ENCODE peak calls at places on chromosomes 12 and 14, in eight cellular contexts. One of them, this sample, is unnamed.

GRCh38 chr12:122326597-122326996 is 60.3 kb upstream of the VPS33A start:
- DNase-seq in Karpas-422: no peak
- DNase-seq in neural progenitor cell: no peak
- DNase-seq in GM23248: no peak
- DNase-seq in astrocyte: peak; percentile 63
- DNase-seq in NT2/D1: no peak
- DNase-seq in SK-N-SH: no peak
- DNase-seq in mammary epithelial cell: no peak
- DNase-seq in this sample: no peak

GRCh38 chr14:41749425-41749824 is 142.7 kb downstream of the LRFN5 start:
- DNase-seq in Karpas-422: peak; percentile 68
- DNase-seq in neural progenitor cell: no peak
- DNase-seq in GM23248: peak; percentile 64
- DNase-seq in astrocyte: peak; percentile 1
- DNase-seq in NT2/D1: no peak
- DNase-seq in SK-N-SH: no peak
- DNase-seq in mammary epithelial cell: no peak
- DNase-seq in this sample: no peak

GRCh38 chr14:103015426-103015825 is 41.9 kb downstream of the CDC42BPB start:
- DNase-seq in Karpas-422: no peak
- DNase-seq in neural progenitor cell: no peak
- DNase-seq in GM23248: no peak
- DNase-seq in astrocyte: no peak
- DNase-seq in NT2/D1: no peak
- DNase-seq in SK-N-SH: no peak
- DNase-seq in mammary epithelial cell: no peak
- DNase-seq in this sample: no peak

GRCh38 chr14:100815478-100816285 is 10.2 kb upstream of the MEG3 start:
- DNase-seq in Karpas-422: no peak
- DNase-seq in neural progenitor cell: no peak
- DNase-seq in GM23248: no peak
- DNase-seq in astrocyte: peak; percentile 71
- DNase-seq in NT2/D1: no peak
- DNase-seq in SK-N-SH: no peak
- DNase-seq in mammary epithelial cell: no peak
- DNase-seq in this sample: no peak

GRCh38 chr14:95023886-95024285 is 133.4 kb downstream of the DICER1 start:
- DNase-seq in Karpas-422: no peak
- DNase-seq in neural progenitor cell: no peak
- DNase-seq in GM23248: peak; percentile 67
- DNase-seq in astrocyte: peak; percentile 3
- DNase-seq in NT2/D1: no peak
- DNase-seq in SK-N-SH: no peak
- DNase-seq in mammary epithelial cell: peak; percentile 33
- DNase-seq in this sample: peak; percentile 70

GRCh38 chr12:84508943-84509342 is 403.7 kb downstream of the SLC6A15 start:
- DNase-seq in Karpas-422: no peak
- DNase-seq in neural progenitor cell: no peak
- DNase-seq in GM23248: peak; percentile 61
- DNase-seq in astrocyte: no peak
- DNase-seq in NT2/D1: no peak
- DNase-seq in SK-N-SH: no peak
- DNase-seq in mammary epithelial cell: peak; percentile 80
- DNase-seq in this sample: no peak

GRCh38 chr12:45850302-45850701 is 120.8 kb downstream of the ARID2 start:
- DNase-seq in Karpas-422: no peak
- DNase-seq in neural progenitor cell: no peak
- DNase-seq in GM23248: no peak
- DNase-seq in astrocyte: no peak
- DNase-seq in NT2/D1: no peak
- DNase-seq in SK-N-SH: no peak
- DNase-seq in mammary epithelial cell: no peak
- DNase-seq in this sample: no peak

GRCh38 chr12:51326762-51327439 is 2.9 kb upstream of the BIN2 start:
- DNase-seq in Karpas-422: peak; percentile 66
- DNase-seq in neural progenitor cell: no peak
- DNase-seq in GM23248: peak; percentile 79
- DNase-seq in astrocyte: peak; percentile 69
- DNase-seq in NT2/D1: no peak
- DNase-seq in SK-N-SH: no peak
- DNase-seq in mammary epithelial cell: peak; percentile 61
- DNase-seq in this sample: peak; percentile 48

GRCh38 chr14:55780156-55780946 is 200.3 kb downstream of the KTN1 start:
- DNase-seq in Karpas-422: no peak
- DNase-seq in neural progenitor cell: no peak
- DNase-seq in GM23248: peak; percentile 72
- DNase-seq in astrocyte: peak; percentile 79
- DNase-seq in NT2/D1: no peak
- DNase-seq in SK-N-SH: no peak
- DNase-seq in mammary epithelial cell: peak; percentile 67
- DNase-seq in this sample: no peak

GRCh38 chr12:56086096-56086495 is 6.1 kb downstream of the ERBB3 start:
- DNase-seq in Karpas-422: peak; percentile 46
- DNase-seq in neural progenitor cell: no peak
- DNase-seq in GM23248: no peak
- DNase-seq in astrocyte: no peak
- DNase-seq in NT2/D1: no peak
- DNase-seq in SK-N-SH: no peak
- DNase-seq in mammary epithelial cell: peak; percentile 72
- DNase-seq in this sample: no peak

GRCh38 chr14:40656301-40656700 is 950.4 kb upstream of the LRFN5 start:
- DNase-seq in Karpas-422: no peak
- DNase-seq in neural progenitor cell: no peak
- DNase-seq in GM23248: no peak
- DNase-seq in astrocyte: no peak
- DNase-seq in NT2/D1: no peak
- DNase-seq in SK-N-SH: no peak
- DNase-seq in mammary epithelial cell: no peak
- DNase-seq in this sample: no peak

GRCh38 chr14:92397140-92397815 is 74.3 kb downstream of the SLC24A4 start:
- DNase-seq in Karpas-422: no peak
- DNase-seq in neural progenitor cell: no peak
- DNase-seq in GM23248: peak; percentile 95
- DNase-seq in astrocyte: peak; percentile 65
- DNase-seq in NT2/D1: no peak
- DNase-seq in SK-N-SH: no peak
- DNase-seq in mammary epithelial cell: peak; percentile 72
- DNase-seq in this sample: no peak

GRCh38 chr12:70644836-70645235 is 7.6 kb upstream of the PTPRB start:
- DNase-seq in Karpas-422: no peak
- DNase-seq in neural progenitor cell: no peak
- DNase-seq in GM23248: no peak
- DNase-seq in astrocyte: no peak
- DNase-seq in NT2/D1: no peak
- DNase-seq in SK-N-SH: no peak
- DNase-seq in mammary epithelial cell: no peak
- DNase-seq in this sample: no peak

GRCh38 chr14:101960225-101960624 is 4.1 kb upstream of the DYNC1H1 start:
- DNase-seq in Karpas-422: peak; percentile 88
- DNase-seq in neural progenitor cell: peak; percentile 51
- DNase-seq in GM23248: peak; percentile 55
- DNase-seq in astrocyte: no peak
- DNase-seq in NT2/D1: no peak
- DNase-seq in SK-N-SH: no peak
- DNase-seq in mammary epithelial cell: no peak
- DNase-seq in this sample: no peak

GRCh38 chr12:104455594-104456416 is 943 bp upstream of the CHST11 start:
- DNase-seq in Karpas-422: no peak
- DNase-seq in neural progenitor cell: no peak
- DNase-seq in GM23248: peak; percentile 12
- DNase-seq in astrocyte: no peak
- DNase-seq in NT2/D1: no peak
- DNase-seq in SK-N-SH: no peak
- DNase-seq in mammary epithelial cell: no peak
- DNase-seq in this sample: no peak

GRCh38 chr12:22083167-22083566 is 37.1 kb downstream of the CMAS start:
- DNase-seq in Karpas-422: peak; percentile 72
- DNase-seq in neural progenitor cell: no peak
- DNase-seq in GM23248: peak; percentile 50
- DNase-seq in astrocyte: peak; percentile 19
- DNase-seq in NT2/D1: no peak
- DNase-seq in SK-N-SH: no peak
- DNase-seq in mammary epithelial cell: peak; percentile 30
- DNase-seq in this sample: peak; percentile 8

GRCh38 chr12:55060470-55060869 is 40.7 kb downstream of the NEUROD4 start:
- DNase-seq in Karpas-422: no peak
- DNase-seq in neural progenitor cell: no peak
- DNase-seq in GM23248: no peak
- DNase-seq in astrocyte: no peak
- DNase-seq in NT2/D1: no peak
- DNase-seq in SK-N-SH: no peak
- DNase-seq in mammary epithelial cell: peak; percentile 21
- DNase-seq in this sample: no peak

GRCh38 chr12:55058082-55058481 is 38.3 kb downstream of the NEUROD4 start:
- DNase-seq in Karpas-422: no peak
- DNase-seq in neural progenitor cell: no peak
- DNase-seq in GM23248: no peak
- DNase-seq in astrocyte: no peak
- DNase-seq in NT2/D1: no peak
- DNase-seq in SK-N-SH: no peak
- DNase-seq in mammary epithelial cell: no peak
- DNase-seq in this sample: no peak

GRCh38 chr12:55063291-55063690 is 43.5 kb downstream of the NEUROD4 start:
- DNase-seq in Karpas-422: no peak
- DNase-seq in neural progenitor cell: peak; percentile 68
- DNase-seq in GM23248: no peak
- DNase-seq in astrocyte: no peak
- DNase-seq in NT2/D1: no peak
- DNase-seq in SK-N-SH: no peak
- DNase-seq in mammary epithelial cell: no peak
- DNase-seq in this sample: no peak

GRCh38 chr12:55058776-55059175 is 39.0 kb downstream of the NEUROD4 start:
- DNase-seq in Karpas-422: no peak
- DNase-seq in neural progenitor cell: no peak
- DNase-seq in GM23248: no peak
- DNase-seq in astrocyte: no peak
- DNase-seq in NT2/D1: no peak
- DNase-seq in SK-N-SH: no peak
- DNase-seq in mammary epithelial cell: no peak
- DNase-seq in this sample: no peak

DNA sequence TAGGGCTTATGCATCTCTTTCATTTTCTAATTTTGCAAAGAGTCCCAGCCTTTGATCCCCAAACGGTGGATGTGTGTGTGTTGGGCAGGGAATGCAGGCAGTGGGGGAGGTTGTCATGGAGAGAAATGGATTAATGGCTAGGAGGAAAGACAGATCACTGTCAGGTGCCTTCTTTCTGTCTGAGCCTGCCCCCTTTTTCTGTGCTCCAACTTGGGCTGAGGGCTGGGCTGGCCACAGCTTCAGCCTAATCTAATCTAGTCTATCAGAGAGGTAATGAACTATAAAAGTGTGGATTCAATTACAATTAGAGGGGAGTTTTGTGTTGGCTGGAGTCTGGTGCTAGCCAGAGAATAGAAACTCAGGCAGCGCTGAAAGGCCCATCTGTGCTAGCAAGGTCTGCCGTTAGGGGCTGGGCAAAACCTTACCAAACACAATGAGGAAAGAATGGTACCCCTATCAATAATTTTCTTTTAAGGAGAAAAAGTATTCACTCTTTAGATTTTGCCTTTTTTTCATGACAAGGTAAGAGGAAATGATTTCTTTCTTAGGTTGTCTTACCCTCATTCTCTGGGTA is 41.3 kb downstream of the NEUROD4 start:
- DNase-seq in Karpas-422: no peak
- DNase-seq in neural progenitor cell: no peak
- DNase-seq in GM23248: no peak
- DNase-seq in astrocyte: no peak
- DNase-seq in NT2/D1: no peak
- DNase-seq in SK-N-SH: no peak
- DNase-seq in mammary epithelial cell: no peak
- DNase-seq in this sample: no peak
- H3K9ac ChIP-seq in Karpas-422: no peak overlapping the region
- H3K9ac ChIP-seq in neural progenitor cell: no peak overlapping the region
- H3K9ac ChIP-seq in GM23248: no peak overlapping the region
- H3K9ac ChIP-seq in astrocyte: no peak overlapping the region
- H3K9ac ChIP-seq in NT2/D1: no peak overlapping the region
- H3K9ac ChIP-seq in SK-N-SH: no peak overlapping the region
- H3K9ac ChIP-seq in mammary epithelial cell: no peak overlapping the region
- H3K9ac ChIP-seq in this sample: no peak overlapping the region

GRCh38 chr14:64870160-64870559 is 9.5 kb downstream of the SPTB start:
- DNase-seq in Karpas-422: peak; percentile 49
- DNase-seq in neural progenitor cell: no peak
- DNase-seq in GM23248: no peak
- DNase-seq in astrocyte: no peak
- DNase-seq in NT2/D1: no peak
- DNase-seq in SK-N-SH: no peak
- DNase-seq in mammary epithelial cell: no peak
- DNase-seq in this sample: no peak
- H3K9ac ChIP-seq in Karpas-422: no peak overlapping the region
- H3K9ac ChIP-seq in neural progenitor cell: no peak overlapping the region
- H3K9ac ChIP-seq in GM23248: no peak overlapping the region
- H3K9ac ChIP-seq in astrocyte: no peak overlapping the region
- H3K9ac ChIP-seq in NT2/D1: no peak overlapping the region
- H3K9ac ChIP-seq in SK-N-SH: no peak overlapping the region
- H3K9ac ChIP-seq in mammary epithelial cell: no peak overlapping the region
- H3K9ac ChIP-seq in this sample: peak overlapping the region; percentile 8

GRCh38 chr14:61769893-61770292 is 7.7 kb downstream of the SNAPC1 start:
- DNase-seq in Karpas-422: no peak
- DNase-seq in neural progenitor cell: no peak
- DNase-seq in GM23248: no peak
- DNase-seq in astrocyte: no peak
- DNase-seq in NT2/D1: no peak
- DNase-seq in SK-N-SH: no peak
- DNase-seq in mammary epithelial cell: no peak
- DNase-seq in this sample: no peak

GRCh38 chr14:61765225-61765943 is 3.2 kb downstream of the SNAPC1 start:
- DNase-seq in Karpas-422: no peak
- DNase-seq in neural progenitor cell: no peak
- DNase-seq in GM23248: peak; percentile 4
- DNase-seq in astrocyte: peak; percentile 27
- DNase-seq in NT2/D1: no peak
- DNase-seq in SK-N-SH: no peak
- DNase-seq in mammary epithelial cell: no peak
- DNase-seq in this sample: no peak

GRCh38 chr14:61764342-61765122 is 2.3 kb downstream of the SNAPC1 start:
- DNase-seq in Karpas-422: peak; percentile 56
- DNase-seq in neural progenitor cell: no peak
- DNase-seq in GM23248: peak; percentile 10
- DNase-seq in astrocyte: no peak
- DNase-seq in NT2/D1: no peak
- DNase-seq in SK-N-SH: no peak
- DNase-seq in mammary epithelial cell: no peak
- DNase-seq in this sample: no peak

GRCh38 chr14:61768240-61768639 is 6.0 kb downstream of the SNAPC1 start:
- DNase-seq in Karpas-422: no peak
- DNase-seq in neural progenitor cell: no peak
- DNase-seq in GM23248: no peak
- DNase-seq in astrocyte: no peak
- DNase-seq in NT2/D1: no peak
- DNase-seq in SK-N-SH: peak; percentile 57
- DNase-seq in mammary epithelial cell: no peak
- DNase-seq in this sample: no peak

GRCh38 chr14:61766136-61766535 is 3.9 kb downstream of the SNAPC1 start:
- DNase-seq in Karpas-422: no peak
- DNase-seq in neural progenitor cell: no peak
- DNase-seq in GM23248: no peak
- DNase-seq in astrocyte: no peak
- DNase-seq in NT2/D1: no peak
- DNase-seq in SK-N-SH: no peak
- DNase-seq in mammary epithelial cell: no peak
- DNase-seq in this sample: no peak
- H3K9ac ChIP-seq in Karpas-422: no peak overlapping the region
- H3K9ac ChIP-seq in neural progenitor cell: no peak overlapping the region
- H3K9ac ChIP-seq in GM23248: no peak overlapping the region
- H3K9ac ChIP-seq in astrocyte: no peak overlapping the region
- H3K9ac ChIP-seq in NT2/D1: no peak overlapping the region
- H3K9ac ChIP-seq in SK-N-SH: no peak overlapping the region
- H3K9ac ChIP-seq in mammary epithelial cell: no peak overlapping the region
- H3K9ac ChIP-seq in this sample: no peak overlapping the region

GRCh38 chr14:45199246-45199645 is 53.8 kb downstream of the MIS18BP1 start:
- DNase-seq in Karpas-422: no peak
- DNase-seq in neural progenitor cell: no peak
- DNase-seq in GM23248: peak; percentile 85
- DNase-seq in astrocyte: peak; percentile 87
- DNase-seq in NT2/D1: no peak
- DNase-seq in SK-N-SH: no peak
- DNase-seq in mammary epithelial cell: peak; percentile 38
- DNase-seq in this sample: no peak
- H3K9ac ChIP-seq in Karpas-422: no peak overlapping the region
- H3K9ac ChIP-seq in neural progenitor cell: no peak overlapping the region
- H3K9ac ChIP-seq in GM23248: peak overlapping the region; percentile 3
- H3K9ac ChIP-seq in astrocyte: peak overlapping the region; percentile 54
- H3K9ac ChIP-seq in NT2/D1: no peak overlapping the region
- H3K9ac ChIP-seq in SK-N-SH: no peak overlapping the region
- H3K9ac ChIP-seq in mammary epithelial cell: no peak overlapping the region
- H3K9ac ChIP-seq in this sample: no peak overlapping the region